ENCODE peak calls at places on chromosomes 2 and 18, in six cellular contexts. U is thyroid gland, T is PC-9, A is adipocyte, W is endothelial cell, M is amniotic stem cell. Z is an unnamed sample.

GRCh38 chr2:17539993-17540812 is at the start of gene VSNL1:
- DNase-seq in U (peak), T (peak), A (peak), W (peak), M (peak), Z (no peak)

GRCh38 chr2:191385416-191386160 is 140.4 kb downstream of the MYO1B start:
- DNase-seq in U (no peak), T (no peak), A (no peak), W (no peak), M (no peak), Z (no peak)

GRCh38 chr2:220228310-220229006 is 601.0 kb downstream of the SLC4A3 start:
- DNase-seq in U (no peak), T (peak), A (peak), W (no peak), M (peak), Z (peak)

GRCh38 chr2:159106105-159106504 is 137.7 kb downstream of the TANC1 start:
- DNase-seq in U (no peak), T (no peak), A (peak), W (no peak), M (no peak), Z (no peak)

GRCh38 chr2:119158563-119159347 is at the start of gene C1QL2:
- DNase-seq in U (no peak), T (no peak), A (peak), W (peak), M (no peak), Z (no peak)

GRCh38 chr2:8121826-8122505 is 559.9 kb upstream of the ID2 start:
- DNase-seq in U (peak), T (no peak), A (peak), W (no peak), M (no peak), Z (no peak)

GRCh38 chr2:1656326-1656960 is 87.9 kb downstream of the PXDN start:
- DNase-seq in U (no peak), T (no peak), A (no peak), W (no peak), M (no peak), Z (no peak)

GRCh38 chr18:76487782-76488181 is 7.3 kb downstream of the ZNF516 start:
- DNase-seq in U (no peak), T (no peak), A (no peak), W (no peak), M (no peak), Z (no peak)

GRCh38 chr2:171811229-171811628 is 82.8 kb downstream of the SLC25A12 start:
- DNase-seq in U (no peak), T (no peak), A (peak), W (no peak), M (no peak), Z (no peak)